ENCODE peak calls at places on chromosomes 5 and 9, in eight cellular contexts. M is epithelial cell of esophagus, B is glutamatergic neuron, Z is AG04449, W is astrocyte, V is mucosa of descending colon, N is brain microvascular endothelial cell, C is left ventricle myocardium inferior. Y is an unnamed sample.

GRCh38 chr9:97978706-97979105 is 4.4 kb upstream of the ANP32B start:
- DNase-seq in M (no peak), B (peak), Z (no peak), W (no peak), V (no peak), N (no peak), C (no peak), Y (no peak)

GRCh38 chr5:69202497-69202896 is 13.1 kb downstream of the CENPH start:
- DNase-seq in M (no peak), B (no peak), Z (no peak), W (no peak), V (no peak), N (no peak), C (no peak), Y (no peak)

GRCh38 chr5:74318985-74319563 is 321.5 kb downstream of the ENC1 start:
- DNase-seq in M (peak), B (no peak), Z (no peak), W (peak), V (no peak), N (no peak), C (no peak), Y (no peak)

GRCh38 chr5:152556779-152557178 is 151.7 kb upstream of the NMUR2 start:
- DNase-seq in M (no peak), B (no peak), Z (no peak), W (no peak), V (no peak), N (no peak), C (no peak), Y (no peak)

GRCh38 chr9:132014218-132014800 is 65.4 kb downstream of the MED27 start:
- DNase-seq in M (no peak), B (no peak), Z (no peak), W (no peak), V (no peak), N (no peak), C (no peak), Y (no peak)

GRCh38 chr9:9924369-9924768 is 688.4 kb downstream of the PTPRD start:
- DNase-seq in M (no peak), B (no peak), Z (no peak), W (no peak), V (no peak), N (no peak), C (no peak), Y (no peak)

GRCh38 chr9:22229069-22229468 is 217.6 kb upstream of the DMRTA1 start:
- DNase-seq in M (no peak), B (no peak), Z (no peak), W (no peak), V (peak), N (no peak), C (no peak), Y (no peak)

GRCh38 chr5:173670791-173671120 is 54.3 kb upstream of the BOD1 start:
- DNase-seq in M (no peak), B (no peak), Z (no peak), W (no peak), V (no peak), N (no peak), C (peak), Y (no peak)

GRCh38 chr5:118700510-118700909 is 287.8 kb downstream of the DTWD2 start:
- DNase-seq in M (no peak), B (no peak), Z (no peak), W (no peak), V (no peak), N (no peak), C (no peak), Y (no peak)

GRCh38 chr5:141001854-141002666 is 35.8 kb downstream of the PCDHAC2 start:
- DNase-seq in M (no peak), B (peak), Z (no peak), W (no peak), V (no peak), N (no peak), C (no peak), Y (no peak)

GRCh38 chr5:180563994-180564393 is 27.3 kb downstream of the SCGB3A1 start:
- DNase-seq in M (no peak), B (no peak), Z (no peak), W (no peak), V (no peak), N (no peak), C (no peak), Y (no peak)

DNA sequence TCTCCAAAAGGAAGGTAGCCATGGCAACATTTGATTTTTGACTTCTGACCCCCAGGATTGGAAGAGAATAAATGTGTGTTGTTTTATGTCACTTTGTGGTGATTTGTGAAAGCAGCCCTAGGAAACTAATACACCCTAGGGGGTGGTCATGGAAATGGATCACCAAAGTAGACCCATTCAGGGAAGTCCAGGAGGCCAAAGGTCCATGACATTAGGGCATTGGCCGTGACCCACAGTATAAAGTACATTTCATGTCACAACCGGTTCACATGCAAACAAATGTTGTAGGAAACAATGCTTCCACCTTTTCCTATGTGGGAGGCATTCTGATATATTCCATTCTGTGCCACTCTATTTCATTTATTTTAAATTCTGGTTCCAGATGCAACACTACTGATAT is 128.4 kb downstream of the ADAMTS12 start:
- DNase-seq in M (no peak), B (no peak), Z (no peak), W (no peak), V (no peak), N (no peak), C (no peak), Y (no peak)
- TF ChIP-seq CTCF in M (no peak), B (no peak), Z (no peak), W (no peak), V (no peak), N (no peak), C (no peak), Y (no peak)

GRCh38 chr9:134410078-134410834 is 84.0 kb downstream of the RXRA start:
- DNase-seq in M (no peak), B (no peak), Z (no peak), W (no peak), V (no peak), N (no peak), C (no peak), Y (no peak)

GRCh38 chr9:134408939-134409737 is 82.9 kb downstream of the RXRA start:
- DNase-seq in M (no peak), B (no peak), Z (no peak), W (no peak), V (no peak), N (no peak), C (no peak), Y (no peak)

GRCh38 chr9:134407123-134407779 is 81.0 kb downstream of the RXRA start:
- DNase-seq in M (peak), B (peak), Z (peak), W (peak), V (peak), N (peak), C (peak), Y (peak)

GRCh38 chr9:134406366-134407122 is 80.3 kb downstream of the RXRA start:
- DNase-seq in M (no peak), B (no peak), Z (no peak), W (no peak), V (no peak), N (no peak), C (no peak), Y (no peak)

DNA sequence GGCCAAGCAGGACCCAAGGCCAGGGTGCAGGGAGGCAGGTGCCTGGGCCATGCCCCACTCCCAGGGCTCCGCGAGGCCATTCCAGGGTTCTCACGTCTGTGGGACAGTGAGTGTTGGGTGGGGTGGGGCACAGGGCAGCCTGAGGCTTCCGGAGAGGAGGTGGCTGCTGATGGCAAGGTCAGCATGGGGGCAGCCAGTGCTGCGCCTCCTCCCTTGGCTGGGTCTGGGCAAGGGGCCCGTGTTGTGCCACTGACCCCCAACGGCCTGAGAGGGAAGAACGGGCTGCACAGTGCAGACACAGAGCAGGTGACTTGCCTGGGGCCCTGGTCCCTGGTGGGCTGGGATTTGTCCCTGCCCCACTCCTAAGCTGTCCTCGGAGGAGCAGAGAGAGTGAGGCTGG is 82.1 kb downstream of the RXRA start:
- DNase-seq in M (no peak), B (no peak), Z (no peak), W (no peak), V (no peak), N (no peak), C (no peak), Y (no peak)
- TF ChIP-seq CTCF in M (no peak), B (no peak), Z (no peak), W (no peak), V (no peak), N (no peak), C (peak), Y (no peak)

DNA sequence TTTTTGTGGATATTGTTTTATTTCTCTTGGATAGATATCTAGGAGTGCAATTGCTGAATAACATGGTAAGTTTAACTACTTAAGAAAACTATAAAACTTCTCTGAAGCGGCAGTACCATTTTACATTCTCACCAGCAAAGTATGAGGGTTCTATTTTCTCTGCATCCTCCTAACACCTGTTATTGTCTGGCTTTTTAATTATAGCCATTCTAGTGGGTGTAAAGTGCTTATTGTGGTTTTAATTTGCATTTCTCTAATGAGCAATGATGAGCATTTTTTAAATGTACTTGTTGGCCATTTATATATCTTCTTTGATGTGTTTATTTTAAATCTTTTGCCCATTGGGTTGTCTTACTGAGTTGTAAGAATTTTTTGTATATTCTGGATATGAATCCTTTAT is 28.7 kb downstream of the SMIM32 start:
- DNase-seq in M (no peak), B (no peak), Z (no peak), W (no peak), V (no peak), N (no peak), C (no peak), Y (no peak)
- TF ChIP-seq CTCF in M (no peak), B (no peak), Z (no peak), W (no peak), V (no peak), N (no peak), C (no peak), Y (no peak)

GRCh38 chr5:80487829-80488708 is at the start of gene FAM151B:
- DNase-seq in M (peak), B (peak), Z (no peak), W (peak), V (peak), N (peak), C (peak), Y (peak)
- TF ChIP-seq CTCF in M (no peak), B (no peak), Z (peak), W (no peak), V (no peak), N (peak), C (peak), Y (peak)

DNA sequence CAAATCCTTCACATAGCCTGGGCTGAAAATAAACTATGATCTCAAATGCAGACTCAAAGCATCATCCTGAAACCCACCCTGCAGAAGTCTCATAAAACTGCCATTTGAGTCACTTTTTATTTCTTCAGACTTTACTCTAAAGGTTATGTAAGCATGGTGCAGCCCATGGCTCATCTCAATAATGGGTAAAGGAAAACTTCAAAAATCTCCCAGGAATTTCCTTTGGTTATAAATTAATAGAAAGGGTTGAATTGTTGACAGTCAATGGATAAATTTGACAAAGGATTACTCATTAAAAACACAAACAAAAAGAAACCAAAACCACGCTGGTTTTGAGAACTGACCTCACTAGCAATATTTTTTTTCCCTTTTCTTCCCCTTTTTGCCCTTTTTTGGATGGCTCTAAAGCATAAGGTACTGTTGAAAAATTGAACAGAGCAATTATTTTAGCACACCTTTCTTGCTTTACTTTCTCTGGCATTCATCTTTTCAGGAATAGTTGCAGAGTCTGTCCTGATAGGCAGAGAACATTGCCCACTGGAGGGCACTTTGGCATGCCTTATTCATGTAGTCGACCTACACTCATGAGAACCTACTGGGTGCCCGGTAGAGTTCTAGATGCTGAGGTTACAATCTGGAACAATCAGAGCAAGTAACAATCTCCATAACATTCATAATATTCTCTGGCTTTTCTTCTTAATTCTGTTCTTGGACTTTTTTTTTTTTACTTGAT is 191.4 kb downstream of the TMEM167A start:
- DNase-seq in M (peak), B (no peak), Z (no peak), W (peak), V (no peak), N (peak), C (no peak), Y (no peak)
- TF ChIP-seq CTCF in M (peak), B (no peak), Z (no peak), W (no peak), V (no peak), N (peak), C (no peak), Y (no peak)